ENCODE peak calls at places on chromosomes 6 and 20, in four cellular contexts. R is endothelial cell, N is coronary artery, M is epithelial cell of proximal tubule. V is an unnamed sample.

GRCh38 chr20:45913105-45913504 is 1.1 kb upstream of the PLTP start:
- DNase-seq in R (no peak), N (no peak), M (no peak), V (no peak)

GRCh38 chr6:115932481-115932880 is 128.2 kb downstream of the FRK start:
- DNase-seq in R (no peak), N (no peak), M (no peak), V (no peak)

GRCh38 chr6:166318227-166318626 is 10.0 kb upstream of the PRR18 start:
- DNase-seq in R (no peak), N (peak), M (peak), V (no peak)

GRCh38 chr6:28220164-28221133 is 4.6 kb upstream of the ZSCAN9 start:
- DNase-seq in R (no peak), N (no peak), M (no peak), V (no peak)

GRCh38 chr6:84663866-84664265 is 100.5 kb downstream of the TBX18 start:
- DNase-seq in R (no peak), N (no peak), M (no peak), V (no peak)

GRCh38 chr6:132167966-132168365 is 216.8 kb upstream of the CCN2 start:
- DNase-seq in R (no peak), N (no peak), M (no peak), V (no peak)

GRCh38 chr6:158232445-158233213 is 64.5 kb downstream of the GTF2H5 start:
- DNase-seq in R (peak), N (peak), M (no peak), V (peak)

GRCh38 chr6:160112628-160113294 is 8.9 kb upstream of the SLC22A1 start:
- DNase-seq in R (no peak), N (no peak), M (no peak), V (no peak)

GRCh38 chr20:58719258-58719657 is 26.7 kb downstream of the NPEPL1 start:
- DNase-seq in R (peak), N (peak), M (no peak), V (peak)

GRCh38 chr6:93675856-93676255 is 256.5 kb upstream of the EPHA7 start:
- DNase-seq in R (no peak), N (no peak), M (no peak), V (no peak)

GRCh38 chr6:169337881-169338445 is 84.3 kb upstream of the THBS2 start:
- DNase-seq in R (no peak), N (no peak), M (no peak), V (no peak)

GRCh38 chr20:2871555-2872303 is 1.6 kb upstream of the PTPRA start:
- DNase-seq in R (no peak), N (no peak), M (no peak), V (no peak)

GRCh38 chr6:31771992-31772358 is 5.2 kb downstream of the VWA7 start:
- DNase-seq in R (no peak), N (no peak), M (no peak), V (no peak)

GRCh38 chr6:52233975-52234823 is 10.1 kb downstream of the IL17F start:
- DNase-seq in R (peak), N (no peak), M (peak), V (no peak)

GRCh38 chr6:113707194-113707593 is 150.0 kb upstream of the MARCKS start:
- DNase-seq in R (no peak), N (no peak), M (no peak), V (no peak)

GRCh38 chr20:41482647-41483552 is 116.3 kb upstream of the EMILIN3 start:
- DNase-seq in R (no peak), N (no peak), M (no peak), V (no peak)

GRCh38 chr20:58407201-58407873 is 18.3 kb downstream of the VAPB start:
- DNase-seq in R (no peak), N (no peak), M (no peak), V (no peak)

GRCh38 chr20:34037121-34037520 is 43.4 kb downstream of the RALY start:
- DNase-seq in R (no peak), N (no peak), M (no peak), V (peak)

GRCh38 chr20:45611054-45611453 is 18.5 kb upstream of the WFDC10A start:
- DNase-seq in R (no peak), N (no peak), M (no peak), V (no peak)

GRCh38 chr6:111258615-111259088 is 171.3 kb downstream of the SLC16A10 start:
- DNase-seq in R (no peak), N (no peak), M (no peak), V (no peak)

GRCh38 chr20:47361268-47361665 is 4.8 kb upstream of the ZMYND8 start:
- DNase-seq in R (no peak), N (no peak), M (no peak), V (no peak)

GRCh38 chr6:37882724-37883413 is 63.3 kb downstream of the ZFAND3 start:
- DNase-seq in R (no peak), N (no peak), M (peak), V (no peak)

GRCh38 chr6:128731249-128732165 is 151.4 kb upstream of the LAMA2 start:
- DNase-seq in R (peak), N (no peak), M (no peak), V (no peak)

GRCh38 chr20:2387180-2387577 is 6.5 kb downstream of the TGM6 start:
- DNase-seq in R (peak), N (peak), M (no peak), V (no peak)

GRCh38 chr6:1379026-1379809 is 10.2 kb upstream of the FOXF2 start:
- DNase-seq in R (no peak), N (peak), M (no peak), V (no peak)

GRCh38 chr6:135372758-135373157 is 124.8 kb downstream of the AHI1 start:
- DNase-seq in R (no peak), N (no peak), M (no peak), V (no peak)

GRCh38 chr6:15089569-15090144 is 156.2 kb upstream of the JARID2 start:
- DNase-seq in R (no peak), N (no peak), M (no peak), V (no peak)

GRCh38 chr6:138231399-138231886 is 13.2 kb upstream of the PBOV1 start:
- DNase-seq in R (no peak), N (no peak), M (no peak), V (no peak)

GRCh38 chr6:149093643-149094042 is 223.9 kb upstream of the TAB2 start:
- DNase-seq in R (no peak), N (no peak), M (no peak), V (no peak)

GRCh38 chr20:10328897-10329255 is 105.1 kb downstream of the MKKS start:
- DNase-seq in R (no peak), N (no peak), M (no peak), V (no peak)

GRCh38 chr20:62477669-62478450 is 2.1 kb upstream of the GATA5 start:
- DNase-seq in R (no peak), N (no peak), M (no peak), V (no peak)
- TF ChIP-seq CTCF in R (no peak), N (no peak), M (peak), V (no peak)

DNA sequence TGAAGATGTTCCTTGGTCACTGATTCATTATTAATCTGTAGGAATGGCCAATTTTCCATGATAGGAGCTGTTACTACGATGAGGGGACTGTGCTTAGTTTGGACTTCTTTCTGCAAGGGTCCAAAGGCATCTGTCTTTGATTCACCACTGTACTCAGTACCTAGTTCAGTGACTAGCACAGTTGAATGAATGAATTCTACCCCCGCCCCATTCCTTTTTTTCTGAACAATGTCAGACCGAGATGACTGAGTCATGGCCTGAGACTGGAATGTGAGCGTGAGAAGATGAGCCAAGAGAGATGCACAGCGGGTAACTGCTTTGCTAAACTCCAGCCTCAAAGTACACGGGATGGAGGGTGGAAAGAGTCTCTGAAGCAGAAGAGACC is 419 bp upstream of the SNHG17 start:
- DNase-seq in R (no peak), N (no peak), M (no peak), V (no peak)
- TF ChIP-seq CTCF in R (peak), N (peak), M (no peak), V (peak)

GRCh38 chr6:125781307-125781868 is 9.4 kb upstream of the NCOA7 start:
- DNase-seq in R (no peak), N (no peak), M (no peak), V (no peak)
- TF ChIP-seq CTCF in R (no peak), N (no peak), M (peak), V (no peak)

DNA sequence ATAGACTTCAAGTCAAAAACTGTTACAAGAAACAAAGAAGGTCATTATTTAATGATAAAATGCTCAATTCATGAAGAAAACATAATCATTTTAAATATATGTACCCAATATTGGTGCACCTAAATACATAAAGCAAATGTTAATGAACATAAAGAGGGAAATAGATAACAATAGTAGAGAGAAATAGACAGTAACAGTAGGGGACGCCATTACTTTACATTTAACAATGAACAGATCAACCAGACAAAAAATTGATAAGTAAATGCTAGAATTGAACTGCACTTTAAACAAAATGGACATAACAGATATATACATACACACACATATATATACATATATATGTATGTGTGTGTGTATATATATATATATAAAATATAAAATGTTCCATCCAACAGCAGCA is 37.4 kb downstream of the IL22RA2 start:
- DNase-seq in R (no peak), N (no peak), M (no peak), V (no peak)
- TF ChIP-seq CTCF in R (no peak), N (no peak), M (no peak), V (peak)

DNA sequence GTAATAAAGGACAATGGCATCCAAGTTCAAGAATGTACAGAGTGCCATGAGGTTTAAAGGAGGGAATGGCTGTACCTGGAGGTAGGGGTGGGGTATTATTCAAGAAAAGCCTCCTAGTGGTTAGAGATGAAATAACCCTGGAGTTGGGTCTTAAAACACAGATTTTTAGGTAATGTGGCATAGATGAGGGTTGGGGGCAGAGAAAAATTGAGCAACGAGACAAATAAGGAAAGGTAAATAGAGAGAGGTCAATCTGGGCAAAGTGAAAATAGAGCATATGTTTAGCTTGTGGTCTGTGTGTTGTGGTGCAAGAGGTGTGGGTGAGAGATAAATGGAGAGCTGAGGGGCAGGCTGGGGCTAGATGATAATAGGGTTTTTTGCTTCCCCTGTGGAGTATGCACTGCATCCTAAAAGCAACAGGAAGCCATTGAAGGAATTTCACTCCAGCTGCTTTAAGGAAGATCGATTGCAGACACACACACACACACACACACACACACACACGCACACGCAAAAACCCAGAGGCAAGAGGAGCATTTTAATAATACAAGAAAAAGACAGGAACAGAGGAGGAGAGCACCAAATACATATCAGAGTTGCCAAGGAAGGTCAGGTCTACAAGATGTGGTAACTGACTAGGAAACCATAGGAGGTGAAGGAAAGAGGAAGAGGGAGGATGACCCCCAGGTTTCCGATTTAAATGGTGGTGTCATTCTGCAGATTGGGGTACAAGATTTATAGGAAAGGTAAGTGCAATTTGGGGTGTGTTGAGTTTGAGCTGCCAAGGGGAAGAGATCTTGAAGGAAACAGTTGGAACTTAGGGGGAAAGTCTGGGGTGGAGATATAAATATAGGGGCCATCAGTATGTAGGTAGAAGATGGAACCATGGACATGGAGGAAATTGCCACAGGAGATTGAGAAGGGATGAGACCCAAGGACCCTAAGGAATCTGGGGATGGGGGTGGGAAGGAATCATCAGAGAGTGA is 31.3 kb upstream of the ADGRF1 start:
- DNase-seq in R (no peak), N (no peak), M (no peak), V (no peak)
- TF ChIP-seq CTCF in R (peak), N (no peak), M (peak), V (no peak)

GRCh38 chr6:125341460-125341859 is 39.7 kb upstream of the HDDC2 start:
- DNase-seq in R (no peak), N (no peak), M (no peak), V (no peak)

GRCh38 chr6:125340946-125341345 is 39.2 kb upstream of the HDDC2 start:
- DNase-seq in R (no peak), N (no peak), M (no peak), V (no peak)

GRCh38 chr6:125346926-125347563 is 45.3 kb upstream of the HDDC2 start:
- DNase-seq in R (no peak), N (no peak), M (no peak), V (no peak)

GRCh38 chr6:125346143-125346925 is 44.6 kb upstream of the HDDC2 start:
- DNase-seq in R (peak), N (peak), M (no peak), V (no peak)
- TF ChIP-seq CTCF in R (no peak), N (no peak), M (no peak), V (no peak)

DNA sequence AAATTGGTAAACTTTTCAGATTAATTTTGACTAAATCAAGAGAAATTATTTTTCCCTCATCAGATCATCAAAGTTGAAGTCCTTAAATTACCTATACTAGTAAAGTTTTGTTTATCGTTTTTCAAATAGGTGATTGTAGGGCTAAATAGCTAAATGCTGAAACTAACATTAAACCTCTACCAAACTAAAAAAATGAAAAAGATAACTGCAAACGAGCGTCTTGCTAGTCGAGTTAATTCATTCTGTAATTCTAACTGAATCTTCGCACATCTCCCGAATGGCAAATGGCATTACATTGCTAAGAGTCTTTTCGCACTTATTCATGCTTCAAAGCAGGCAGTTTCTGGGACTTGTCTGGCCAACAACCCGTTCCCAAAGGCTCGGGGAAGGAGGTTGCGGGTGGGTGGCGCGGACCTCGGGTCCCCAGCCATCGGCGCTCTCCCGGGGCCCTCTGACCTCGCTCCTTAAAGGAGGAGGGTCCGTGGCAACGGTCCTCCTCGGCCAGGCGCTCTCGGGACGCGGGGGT is 43.8 kb downstream of the POPDC3 start:
- DNase-seq in R (no peak), N (no peak), M (no peak), V (no peak)
- TF ChIP-seq CTCF in R (no peak), N (no peak), M (no peak), V (no peak)

GRCh38 chr6:119727504-119728219 is 378.1 kb upstream of the MAN1A1 start:
- DNase-seq in R (no peak), N (no peak), M (no peak), V (no peak)
- TF ChIP-seq CTCF in R (no peak), N (no peak), M (no peak), V (no peak)

DNA sequence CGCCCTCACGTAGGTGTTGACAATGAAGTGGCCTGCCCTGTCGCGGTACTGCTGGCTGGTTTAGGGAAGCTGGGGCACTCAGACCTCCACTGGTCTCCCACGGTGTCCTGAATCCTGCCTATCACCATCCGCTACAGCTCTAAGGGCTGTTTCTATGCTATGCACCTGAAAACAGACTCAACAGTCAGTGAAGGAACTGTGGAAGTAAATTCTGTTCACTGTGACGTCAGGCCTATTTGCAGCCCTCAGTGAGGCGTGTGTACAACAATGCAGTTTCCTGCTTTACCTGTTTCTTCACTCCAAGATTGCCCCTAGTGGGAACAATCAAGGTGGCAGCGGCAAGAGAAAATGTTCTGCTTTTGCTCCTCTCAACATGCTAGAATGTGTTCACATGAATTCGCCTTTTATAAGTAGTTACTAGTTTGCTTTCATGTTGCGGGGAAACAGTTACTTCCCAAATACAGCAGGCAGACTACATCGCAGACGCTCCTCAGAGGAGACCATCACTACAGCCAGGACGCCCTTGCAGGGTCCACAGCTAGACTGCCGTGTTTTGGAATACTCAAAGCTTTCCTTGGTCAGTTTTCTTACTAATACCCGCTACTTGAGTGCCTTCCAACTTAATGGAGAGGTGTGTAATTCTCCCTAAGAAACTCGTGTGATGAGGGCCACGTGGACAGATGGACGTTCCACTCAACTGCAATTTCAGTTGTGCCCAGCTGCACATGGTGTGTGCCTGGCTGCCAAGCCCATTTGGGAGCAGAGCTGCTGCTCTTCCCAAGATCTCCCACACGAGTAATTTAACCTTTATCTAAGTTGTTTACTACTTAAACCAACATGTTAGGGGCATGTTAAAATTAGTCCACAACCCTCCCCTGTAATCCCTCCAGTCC is 25.4 kb downstream of the DIDO1 start:
- DNase-seq in R (peak), N (no peak), M (no peak), V (no peak)
- TF ChIP-seq CTCF in R (no peak), N (no peak), M (no peak), V (no peak)